ENCODE peak calls at places on chromosomes 13 and 19, in seven cellular contexts. D is mesothelial cell of epicardium; K is GM10248; R is pancreas; L is progenitor cell of endocrine pancreas; T is CD8-positive, alpha-beta T cell; O is H9. J is an unnamed sample.

GRCh38 chr13:98019186-98019585 is 65.7 kb downstream of the IPO5 start:
- DNase-seq in T (no peak), K (no peak), D (no peak), O (no peak), L (no peak), R (no peak), J (no peak)

GRCh38 chr19:49403404-49404187 is 15.5 kb downstream of the KASH5 start:
- DNase-seq in R (no peak), T (no peak), D (no peak), K (no peak), L (no peak), O (peak; percentile 96), J (no peak)

GRCh38 chr19:35509018-35509652 is 4.3 kb downstream of the DMKN start:
- DNase-seq in K (peak; percentile 83), R (peak; percentile 82), L (peak; percentile 25), D (no peak), O (peak; percentile 79), T (peak; percentile 53), J (no peak)

GRCh38 chr19:51123381-51124186 is 1.1 kb upstream of the SIGLEC9 start:
- DNase-seq in D (no peak), O (no peak), L (no peak), K (no peak), T (peak; percentile 71), R (no peak), J (no peak)

GRCh38 chr13:32984857-32985626 is 31.2 kb upstream of the KL start:
- DNase-seq in R (no peak), D (no peak), T (no peak), O (no peak), L (no peak), K (no peak), J (no peak)

GRCh38 chr13:46521921-46522691 is 30.9 kb upstream of the LRCH1 start:
- DNase-seq in D (no peak), K (no peak), R (no peak), T (no peak), O (no peak), L (no peak), J (no peak)

GRCh38 chr19:38838208-38838985 is 6.8 kb upstream of the ECH1 start:
- DNase-seq in T (peak; percentile 35), L (no peak), K (no peak), O (no peak), R (peak; percentile 27), D (no peak), J (no peak)

GRCh38 chr13:28753208-28753892 is 34.6 kb upstream of the SLC46A3 start:
- DNase-seq in T (no peak), K (no peak), L (no peak), R (no peak), D (no peak), O (peak; percentile 79), J (peak; percentile 95)

GRCh38 chr19:49486232-49486631 is 1.2 kb upstream of the RPL13A start:
- DNase-seq in D (no peak), L (no peak), T (no peak), K (no peak), O (peak; percentile 21), R (no peak), J (no peak)

GRCh38 chr13:85261757-85262346 is 537.4 kb downstream of the SLITRK6 start:
- DNase-seq in L (no peak), D (no peak), O (no peak), R (no peak), K (no peak), T (no peak), J (peak; percentile 38)

GRCh38 chr13:32272021-32272695 is 43.0 kb downstream of the ZAR1L start:
- DNase-seq in R (no peak), D (no peak), O (no peak), L (no peak), K (no peak), T (no peak), J (peak; percentile 53)

GRCh38 chr19:56877069-56877715 is 36.7 kb upstream of the PEG3 start:
- DNase-seq in O (no peak), D (no peak), L (no peak), K (no peak), T (no peak), R (no peak), J (no peak)

GRCh38 chr13:78595819-78596700 is 7.3 kb downstream of the POU4F1 start:
- DNase-seq in L (no peak), K (peak; percentile 42), D (no peak), R (no peak), O (peak; percentile 78), T (no peak), J (no peak)

GRCh38 chr13:51849145-51850101 is 4.4 kb upstream of the TMEM272 start:
- DNase-seq in L (no peak), K (peak; percentile 59), D (no peak), R (no peak), T (no peak), O (peak; percentile 88), J (peak; percentile 20)
- TF ChIP-seq CTCF in L (peak; percentile 53), K (peak; percentile 62), D (peak; percentile 29), R (peak; percentile 15), T (peak; percentile 54), O (peak; percentile 91), J (peak; percentile 58)

DNA sequence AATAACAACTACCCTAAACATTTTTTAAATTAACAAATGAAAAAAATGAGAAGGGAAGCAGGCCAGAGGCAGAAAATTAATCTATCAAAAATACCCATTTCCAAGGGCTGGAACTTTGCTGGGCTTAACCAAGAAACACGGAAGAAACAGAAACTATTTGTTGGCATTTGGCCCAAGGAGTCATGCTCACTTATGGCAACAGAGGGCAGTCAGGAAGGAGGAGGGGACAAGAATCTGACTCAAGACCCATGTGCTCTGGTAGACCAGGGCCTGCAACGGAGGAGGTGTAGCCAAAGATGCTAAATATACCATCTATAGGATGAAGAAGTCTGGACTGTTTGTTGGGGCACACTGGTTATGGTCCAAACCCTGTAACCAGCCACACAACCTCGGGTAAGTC is 496.7 kb downstream of the COG6 start:
- DNase-seq in K (no peak), O (no peak), T (no peak), D (no peak), L (no peak), R (no peak), J (peak; percentile 94)
- TF ChIP-seq CTCF in K (no peak), O (no peak), T (no peak), D (no peak), L (no peak), R (no peak), J (peak; percentile 34)

DNA sequence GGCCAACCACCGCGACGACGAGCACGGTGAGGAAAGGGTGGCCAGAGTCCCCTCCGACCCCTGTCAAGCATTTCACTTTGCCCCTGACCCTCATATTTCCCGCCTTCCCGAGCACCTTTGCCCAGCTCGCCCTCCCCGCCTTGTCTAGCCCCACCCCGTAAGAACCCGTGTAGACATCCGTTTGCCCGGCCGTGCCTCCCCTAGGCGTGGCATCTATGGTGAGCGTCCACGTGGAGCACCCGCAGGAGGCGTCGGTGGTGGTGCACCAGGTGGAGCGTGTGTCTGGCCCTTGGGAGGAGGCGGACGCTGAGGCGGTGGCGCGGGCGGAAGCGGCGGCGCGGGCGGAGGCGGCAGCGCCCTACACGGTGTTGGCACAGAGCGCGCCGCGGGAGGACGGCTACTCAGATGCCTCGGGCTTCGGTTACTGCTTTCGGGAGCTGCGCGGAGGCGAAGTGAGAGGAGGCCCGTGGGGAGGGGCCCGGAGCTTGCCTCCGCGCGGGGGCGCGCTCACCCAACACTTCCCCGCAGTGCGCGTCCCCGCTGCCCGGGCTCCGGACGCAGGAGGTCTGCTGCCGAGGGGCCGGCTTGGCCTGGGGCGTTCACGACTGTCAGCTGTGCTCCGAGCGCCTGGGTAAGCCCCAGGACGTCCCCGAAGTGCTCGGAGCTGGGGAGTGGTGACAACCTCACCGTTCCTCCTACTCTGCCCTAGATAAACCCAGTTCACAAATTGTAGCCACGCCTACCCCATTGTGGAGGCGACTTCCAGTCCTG is 4.2 kb downstream of the LTBP4 start:
- DNase-seq in R (peak; percentile 86), L (no peak), D (no peak), K (peak; percentile 76), T (peak; percentile 85), O (peak; percentile 76), J (peak; percentile 55)
- TF ChIP-seq CTCF in R (no peak), L (peak; percentile 8), D (no peak), K (peak; percentile 49), T (no peak), O (peak; percentile 13), J (no peak)

GRCh38 chr19:2199215-2199614 is 35.5 kb downstream of the DOT1L start:
- DNase-seq in O (peak; percentile 80), L (no peak), K (no peak), D (no peak), T (no peak), R (no peak), J (no peak)
- TF ChIP-seq CTCF in O (peak; percentile 75), L (peak; percentile 47), K (peak; percentile 32), D (peak; percentile 20), T (no peak), R (no peak), J (peak; percentile 10)

DNA sequence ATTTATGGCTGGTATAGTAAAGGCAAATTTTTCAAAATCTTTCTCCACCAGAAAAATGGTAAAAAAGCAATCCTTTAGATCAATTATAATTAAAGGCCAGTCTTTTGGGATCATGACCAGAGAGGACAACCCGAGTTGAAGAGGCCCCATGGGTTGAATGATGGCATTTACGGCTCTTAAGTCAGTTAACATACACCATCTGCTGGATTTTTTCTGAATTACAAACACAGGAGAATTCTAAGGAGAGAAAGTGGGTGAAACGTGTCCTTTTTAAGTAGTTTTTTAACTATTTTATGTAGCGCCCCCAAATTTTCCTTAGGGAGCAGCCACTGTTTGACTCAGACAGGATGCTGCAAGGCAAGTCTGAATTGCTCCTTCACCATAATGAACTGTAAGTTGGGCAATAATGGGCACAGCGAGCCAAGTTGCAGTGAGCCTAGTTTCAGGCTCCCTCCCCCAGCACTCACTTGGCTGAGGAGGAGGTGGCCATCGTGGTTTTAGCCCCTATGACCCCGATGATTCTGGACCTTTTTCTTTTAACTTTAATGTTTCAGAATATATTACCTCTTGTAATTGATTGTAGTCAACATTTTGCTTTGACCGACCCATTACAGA is 13.6 kb upstream of the ZNF611 start:
- DNase-seq in R (no peak), T (peak; percentile 33), D (no peak), L (no peak), K (no peak), O (no peak), J (peak; percentile 61)
- TF ChIP-seq CTCF in R (peak; percentile 30), T (peak; percentile 68), D (peak; percentile 61), L (peak; percentile 56), K (peak; percentile 7), O (peak; percentile 73), J (peak; percentile 34)

GRCh38 chr13:44649118-44649455 is 73.0 kb upstream of the TSC22D1 start:
- DNase-seq in R (no peak), T (no peak), K (no peak), L (no peak), O (peak; percentile 61), D (no peak), J (no peak)

GRCh38 chr13:44649834-44650233 is 73.7 kb upstream of the TSC22D1 start:
- DNase-seq in D (no peak), T (no peak), L (no peak), O (no peak), R (no peak), K (no peak), J (no peak)

GRCh38 chr13:44646044-44646443 is 69.9 kb upstream of the TSC22D1 start:
- DNase-seq in R (no peak), T (no peak), L (no peak), O (no peak), D (no peak), K (no peak), J (no peak)

GRCh38 chr13:44651209-44651608 is 75.1 kb upstream of the TSC22D1 start:
- DNase-seq in D (no peak), R (no peak), K (no peak), L (no peak), T (no peak), O (no peak), J (no peak)

GRCh38 chr13:44648392-44649117 is 72.4 kb upstream of the TSC22D1 start:
- DNase-seq in L (no peak), D (no peak), T (no peak), O (no peak), R (no peak), K (peak; percentile 52), J (peak; percentile 31)
- TF ChIP-seq CTCF in L (peak; percentile 69), D (peak; percentile 46), T (peak; percentile 51), O (peak; percentile 64), R (no peak), K (no peak), J (peak; percentile 41)

J was measured in fibroblast of pulmonary artery.